ENCODE peak calls at places on chromosome 12, in seven cellular contexts. X is fibroblast of the aortic adventitia, W is fibroblast of lung, C is left lung, Q is adrenal gland, V is psoas muscle, Z is cardiac muscle cell. D is an unnamed sample.
A peak's percentile ranks its signal among the peaks of the same experiment; 100 is the strongest.

GRCh38 chr12:124392271-124392990 is 97.5 kb downstream of the RFLNA start:
- DNase-seq in X (no peak), W (peak; percentile 74), C (peak; percentile 86), Q (no peak), V (peak; percentile 87), Z (no peak), D (no peak)

GRCh38 chr12:132610051-132610759 is at the start of gene LRCOL1:
- DNase-seq in X (peak; percentile 70), W (peak; percentile 95), C (peak; percentile 59), Q (peak; percentile 48), V (peak; percentile 67), Z (peak; percentile 93), D (no peak)

GRCh38 chr12:31820832-31821231 is 92.0 kb upstream of the AMN1 start:
- DNase-seq in X (no peak), W (no peak), C (no peak), Q (no peak), V (no peak), Z (no peak), D (no peak)

GRCh38 chr12:10554971-10555481 is 49.3 kb downstream of the EIF2S3B start:
- DNase-seq in X (no peak), W (no peak), C (no peak), Q (no peak), V (no peak), Z (no peak), D (no peak)

GRCh38 chr12:99619389-99620158 is 28.0 kb upstream of the GARIN6 start:
- DNase-seq in X (no peak), W (peak; percentile 40), C (no peak), Q (peak; percentile 39), V (no peak), Z (peak; percentile 56), D (no peak)

GRCh38 chr12:88951860-88952483 is 371.7 kb upstream of the KITLG start:
- DNase-seq in X (no peak), W (no peak), C (no peak), Q (no peak), V (no peak), Z (no peak), D (no peak)

GRCh38 chr12:108803428-108804105 is 53.8 kb downstream of the SSH1 start:
- DNase-seq in X (peak; percentile 97), W (peak; percentile 90), C (no peak), Q (peak; percentile 91), V (no peak), Z (peak; percentile 95), D (peak; percentile 17)

GRCh38 chr12:110316861-110317260 is 35.8 kb downstream of the ATP2A2 start:
- DNase-seq in X (peak; percentile 87), W (peak; percentile 89), C (no peak), Q (no peak), V (no peak), Z (peak; percentile 84), D (no peak)

GRCh38 chr12:52279683-52280318 is 5.4 kb downstream of the KRT86 start:
- DNase-seq in X (no peak), W (peak; percentile 73), C (no peak), Q (no peak), V (no peak), Z (peak; percentile 9), D (no peak)

GRCh38 chr12:12722351-12723146 is 5.4 kb downstream of the CDKN1B start:
- DNase-seq in X (peak; percentile 69), W (peak; percentile 64), C (no peak), Q (no peak), V (no peak), Z (peak; percentile 47), D (no peak)

GRCh38 chr12:92696240-92696639 is 6.5 kb upstream of the PLEKHG7 start:
- DNase-seq in X (peak; percentile 76), W (peak; percentile 29), C (no peak), Q (peak; percentile 46), V (peak; percentile 67), Z (peak; percentile 85), D (no peak)

GRCh38 chr12:50926415-50926814 is 25.9 kb upstream of the HIGD1C start:
- DNase-seq in X (no peak), W (no peak), C (no peak), Q (no peak), V (no peak), Z (no peak), D (no peak)

GRCh38 chr12:119288559-119288958 is 46.0 kb upstream of the CCDC60 start:
- DNase-seq in X (no peak), W (no peak), C (no peak), Q (no peak), V (no peak), Z (no peak), D (no peak)

GRCh38 chr12:16323010-16323409 is 24.4 kb upstream of the MGST1 start:
- DNase-seq in X (peak; percentile 24), W (peak; percentile 67), C (no peak), Q (no peak), V (no peak), Z (no peak), D (no peak)

GRCh38 chr12:102950950-102951490 is 6.5 kb upstream of the ASCL1 start:
- DNase-seq in X (no peak), W (no peak), C (no peak), Q (no peak), V (no peak), Z (no peak), D (no peak)

GRCh38 chr12:102953221-102953620 is 4.3 kb upstream of the ASCL1 start:
- DNase-seq in X (no peak), W (no peak), C (no peak), Q (no peak), V (no peak), Z (no peak), D (no peak)

GRCh38 chr12:102948941-102949352 is 8.5 kb upstream of the ASCL1 start:
- DNase-seq in X (peak; percentile 52), W (peak; percentile 6), C (no peak), Q (peak; percentile 60), V (no peak), Z (peak; percentile 60), D (no peak)

GRCh38 chr12:102954143-102954542 is 3.3 kb upstream of the ASCL1 start:
- DNase-seq in X (no peak), W (no peak), C (no peak), Q (no peak), V (no peak), Z (no peak), D (no peak)

DNA sequence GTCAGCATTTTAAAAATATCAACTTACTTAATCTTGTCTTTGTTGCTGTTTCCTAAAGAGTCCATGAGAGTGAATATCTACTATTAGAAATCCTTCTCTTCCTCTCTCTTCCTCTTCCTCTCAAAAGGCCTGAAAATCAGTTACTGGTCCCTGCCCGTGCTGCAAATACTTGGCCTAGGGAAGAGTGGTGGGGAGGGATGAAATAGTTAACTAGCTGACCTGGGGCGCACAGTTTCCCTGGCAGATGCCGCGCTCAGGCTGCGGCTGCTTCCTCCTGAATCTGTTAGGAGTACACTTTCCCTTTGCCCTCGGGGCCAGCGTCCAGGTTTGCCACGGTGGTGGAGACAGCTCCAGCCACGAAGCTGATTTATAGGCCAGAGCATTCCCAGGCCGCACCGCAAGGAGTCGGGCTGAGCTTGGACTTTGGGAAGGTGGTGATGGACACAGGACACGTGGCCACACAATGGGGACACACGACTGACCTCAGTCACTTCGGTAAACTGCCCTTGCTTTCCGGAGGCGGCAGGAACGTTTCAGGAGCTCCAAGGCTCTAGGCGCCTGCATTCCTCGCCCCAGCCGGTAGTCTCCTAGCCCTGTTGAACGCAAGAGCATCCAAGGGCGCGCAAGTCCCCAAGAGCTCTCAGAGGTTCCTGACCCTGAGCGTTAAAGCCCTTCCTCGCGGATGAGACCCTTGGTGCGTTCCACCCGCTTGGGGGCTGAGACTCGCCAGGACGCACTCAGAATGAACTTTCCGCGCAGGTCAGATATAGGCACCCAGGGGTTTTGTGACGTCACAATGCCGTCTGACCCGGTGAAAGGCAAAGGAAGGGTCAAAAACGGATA is 7.1 kb upstream of the ASCL1 start:
- DNase-seq in X (no peak), W (no peak), C (peak; percentile 80), Q (no peak), V (no peak), Z (no peak), D (no peak)
- TF ChIP-seq CTCF in X (no peak), W (no peak), C (no peak), Q (no peak), V (no peak), Z (no peak), D (no peak)

GRCh38 chr12:2187195-2187963 is 134.6 kb downstream of the CACNA1C start:
- DNase-seq in X (no peak), W (no peak), C (no peak), Q (no peak), V (no peak), Z (no peak), D (no peak)

GRCh38 chr12:2185751-2186341 is 133.1 kb downstream of the CACNA1C start:
- DNase-seq in X (no peak), W (peak; percentile 78), C (no peak), Q (no peak), V (no peak), Z (no peak), D (no peak)

GRCh38 chr12:2179953-2180736 is 127.4 kb downstream of the CACNA1C start:
- DNase-seq in X (peak; percentile 99), W (peak; percentile 95), C (no peak), Q (peak; percentile 84), V (peak; percentile 75), Z (peak; percentile 94), D (no peak)

GRCh38 chr12:2180737-2181082 is 127.9 kb downstream of the CACNA1C start:
- DNase-seq in X (no peak), W (no peak), C (no peak), Q (no peak), V (no peak), Z (no peak), D (no peak)

DNA sequence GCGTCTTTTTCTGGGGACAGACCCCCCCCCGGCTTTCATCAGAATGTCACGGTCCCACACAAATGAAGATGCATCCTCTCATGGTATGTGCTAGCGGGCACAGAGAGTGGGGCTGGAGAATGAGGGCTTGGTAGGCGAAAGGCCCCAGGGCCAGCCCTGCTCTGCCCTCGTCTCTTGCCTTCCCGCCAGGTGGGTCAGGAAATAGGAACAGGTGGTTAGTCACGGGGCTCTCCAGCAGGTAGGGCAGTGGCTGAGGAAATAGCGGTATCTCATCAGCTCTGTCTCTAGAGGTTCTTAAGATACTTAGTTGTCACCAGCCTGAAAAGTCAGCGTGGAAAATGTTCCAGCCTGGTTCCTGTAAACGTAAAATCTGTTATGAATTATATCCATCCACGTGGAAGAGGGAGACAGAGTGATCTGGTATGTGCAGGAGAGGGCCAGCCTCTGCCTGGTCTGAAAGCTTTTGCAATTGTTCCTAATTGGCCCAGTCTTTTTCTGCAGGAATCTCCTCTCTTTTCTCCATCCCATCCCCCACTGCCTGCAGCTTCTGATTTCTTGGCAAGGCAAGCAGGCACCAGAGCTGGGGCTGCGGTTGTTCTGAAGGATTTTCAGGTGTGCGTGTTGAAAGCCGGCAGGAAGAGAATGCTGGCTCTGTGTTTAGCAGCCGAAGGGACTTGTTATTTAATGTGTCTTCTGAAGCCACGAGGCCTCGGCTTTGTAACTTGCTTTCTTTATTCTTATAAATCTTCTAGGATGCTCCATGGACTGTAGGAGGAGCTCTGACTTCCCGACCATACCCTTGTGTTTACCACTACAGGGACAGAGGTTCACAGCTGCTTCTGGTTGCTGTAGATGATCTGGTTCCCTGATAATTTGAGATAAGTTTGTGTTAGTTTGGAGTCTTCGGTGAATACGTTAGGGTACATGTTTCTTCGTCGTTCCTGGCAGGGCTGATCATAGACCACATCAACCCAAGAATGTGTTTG is 131.1 kb downstream of the CACNA1C start:
- DNase-seq in X (peak; percentile 84), W (peak; percentile 85), C (no peak), Q (no peak), V (no peak), Z (peak; percentile 77), D (no peak)
- TF ChIP-seq CTCF in X (peak; percentile 52), W (peak; percentile 59), C (no peak), Q (no peak), V (no peak), Z (peak; percentile 48), D (peak; percentile 66)

GRCh38 chr12:6688543-6688999 is 604 bp downstream of the ZNF384 start:
- DNase-seq in X (no peak), W (no peak), C (no peak), Q (peak; percentile 37), V (no peak), Z (no peak), D (no peak)
- TF ChIP-seq CTCF in X (no peak), W (no peak), C (no peak), Q (no peak), V (no peak), Z (no peak), D (no peak)

GRCh38 chr12:7078163-7078562 is 14.1 kb downstream of the C1R start:
- DNase-seq in X (no peak), W (no peak), C (no peak), Q (no peak), V (no peak), Z (no peak), D (no peak)
- TF ChIP-seq CTCF in X (no peak), W (no peak), C (no peak), Q (no peak), V (no peak), Z (no peak), D (peak; percentile 25)